ENCODE peak calls at places on chromosomes 16 and 17, in six cellular contexts. One of them, this sample, is unnamed.

GRCh38 chr17:29251969-29252866 is 5.6 kb downstream of the CRYBA1 start:
- DNase-seq in H1: no peak
- DNase-seq in GM12878: no peak
- DNase-seq in A549: peak; percentile 63
- DNase-seq in SK-N-SH: peak; percentile 32
- DNase-seq in endothelial cell of umbilical vein: peak; percentile 51
- DNase-seq in this sample: peak; percentile 71

GRCh38 chr16:939941-940340 is 30.8 kb downstream of the LMF1 start:
- DNase-seq in H1: no peak
- DNase-seq in GM12878: no peak
- DNase-seq in A549: no peak
- DNase-seq in SK-N-SH: no peak
- DNase-seq in endothelial cell of umbilical vein: no peak
- DNase-seq in this sample: no peak

GRCh38 chr17:83142619-83143018 is 63.2 kb downstream of the METRNL start:
- DNase-seq in H1: no peak
- DNase-seq in GM12878: no peak
- DNase-seq in A549: no peak
- DNase-seq in SK-N-SH: peak; percentile 28
- DNase-seq in endothelial cell of umbilical vein: no peak
- DNase-seq in this sample: no peak

GRCh38 chr16:75193730-75194444 is 13.1 kb downstream of the CTRB2 start:
- DNase-seq in H1: no peak
- DNase-seq in GM12878: no peak
- DNase-seq in A549: no peak
- DNase-seq in SK-N-SH: no peak
- DNase-seq in endothelial cell of umbilical vein: no peak
- DNase-seq in this sample: no peak

GRCh38 chr16:57814896-57815295 is 12.6 kb upstream of the KIFC3 start:
- DNase-seq in H1: no peak
- DNase-seq in GM12878: no peak
- DNase-seq in A549: no peak
- DNase-seq in SK-N-SH: no peak
- DNase-seq in endothelial cell of umbilical vein: no peak
- DNase-seq in this sample: no peak

GRCh38 chr17:79074650-79075432 is at the start of gene ENGASE:
- DNase-seq in H1: peak; percentile 91
- DNase-seq in GM12878: peak; percentile 47
- DNase-seq in A549: peak; percentile 98
- DNase-seq in SK-N-SH: peak; percentile 100
- DNase-seq in endothelial cell of umbilical vein: peak; percentile 90
- DNase-seq in this sample: peak; percentile 93

GRCh38 chr17:17994770-17995169 is 22.1 kb downstream of the DRC3 start:
- DNase-seq in H1: no peak
- DNase-seq in GM12878: no peak
- DNase-seq in A549: no peak
- DNase-seq in SK-N-SH: no peak
- DNase-seq in endothelial cell of umbilical vein: no peak
- DNase-seq in this sample: no peak

GRCh38 chr17:30188211-30188939 is 47.1 kb downstream of the SLC6A4 start:
- DNase-seq in H1: no peak
- DNase-seq in GM12878: no peak
- DNase-seq in A549: no peak
- DNase-seq in SK-N-SH: no peak
- DNase-seq in endothelial cell of umbilical vein: no peak
- DNase-seq in this sample: no peak

GRCh38 chr16:21656795-21657768 is 4.7 kb upstream of the IGSF6 start:
- DNase-seq in H1: no peak
- DNase-seq in GM12878: peak; percentile 32
- DNase-seq in A549: peak; percentile 74
- DNase-seq in SK-N-SH: peak; percentile 72
- DNase-seq in endothelial cell of umbilical vein: peak; percentile 63
- DNase-seq in this sample: peak; percentile 68

GRCh38 chr17:41664587-41665565 is 23.8 kb upstream of the EIF1 start:
- DNase-seq in H1: no peak
- DNase-seq in GM12878: no peak
- DNase-seq in A549: no peak
- DNase-seq in SK-N-SH: no peak
- DNase-seq in endothelial cell of umbilical vein: no peak
- DNase-seq in this sample: no peak

GRCh38 chr17:65678534-65678933 is 117.1 kb upstream of the AXIN2 start:
- DNase-seq in H1: no peak
- DNase-seq in GM12878: no peak
- DNase-seq in A549: no peak
- DNase-seq in SK-N-SH: no peak
- DNase-seq in endothelial cell of umbilical vein: no peak
- DNase-seq in this sample: no peak

GRCh38 chr16:65283238-65283651 is 161.4 kb upstream of the CDH11 start:
- DNase-seq in H1: no peak
- DNase-seq in GM12878: no peak
- DNase-seq in A549: no peak
- DNase-seq in SK-N-SH: peak; percentile 71
- DNase-seq in endothelial cell of umbilical vein: peak; percentile 44
- DNase-seq in this sample: no peak

GRCh38 chr16:65828296-65828695 is 538.2 kb upstream of the CDH5 start:
- DNase-seq in H1: no peak
- DNase-seq in GM12878: no peak
- DNase-seq in A549: no peak
- DNase-seq in SK-N-SH: no peak
- DNase-seq in endothelial cell of umbilical vein: no peak
- DNase-seq in this sample: no peak

GRCh38 chr17:14304222-14304844 is 3.5 kb downstream of the HS3ST3B1 start:
- DNase-seq in H1: peak; percentile 39
- DNase-seq in GM12878: no peak
- DNase-seq in A549: no peak
- DNase-seq in SK-N-SH: no peak
- DNase-seq in endothelial cell of umbilical vein: no peak
- DNase-seq in this sample: no peak

GRCh38 chr17:7853693-7854043 is 1.2 kb upstream of the TMEM88 start:
- DNase-seq in H1: peak; percentile 63
- DNase-seq in GM12878: no peak
- DNase-seq in A549: no peak
- DNase-seq in SK-N-SH: no peak
- DNase-seq in endothelial cell of umbilical vein: no peak
- DNase-seq in this sample: no peak

GRCh38 chr17:45976391-45976754 is 22.7 kb upstream of the STH start:
- DNase-seq in H1: no peak
- DNase-seq in GM12878: no peak
- DNase-seq in A549: no peak
- DNase-seq in SK-N-SH: no peak
- DNase-seq in endothelial cell of umbilical vein: no peak
- DNase-seq in this sample: no peak

GRCh38 chr17:45977506-45977824 is 21.6 kb upstream of the STH start:
- DNase-seq in H1: no peak
- DNase-seq in GM12878: no peak
- DNase-seq in A549: no peak
- DNase-seq in SK-N-SH: no peak
- DNase-seq in endothelial cell of umbilical vein: no peak
- DNase-seq in this sample: no peak

GRCh38 chr17:45975640-45976295 is 23.3 kb upstream of the STH start:
- DNase-seq in H1: no peak
- DNase-seq in GM12878: no peak
- DNase-seq in A549: no peak
- DNase-seq in SK-N-SH: no peak
- DNase-seq in endothelial cell of umbilical vein: no peak
- DNase-seq in this sample: no peak

GRCh38 chr17:45977976-45978626 is 20.9 kb upstream of the STH start:
- DNase-seq in H1: no peak
- DNase-seq in GM12878: no peak
- DNase-seq in A549: no peak
- DNase-seq in SK-N-SH: no peak
- DNase-seq in endothelial cell of umbilical vein: no peak
- DNase-seq in this sample: no peak

DNA sequence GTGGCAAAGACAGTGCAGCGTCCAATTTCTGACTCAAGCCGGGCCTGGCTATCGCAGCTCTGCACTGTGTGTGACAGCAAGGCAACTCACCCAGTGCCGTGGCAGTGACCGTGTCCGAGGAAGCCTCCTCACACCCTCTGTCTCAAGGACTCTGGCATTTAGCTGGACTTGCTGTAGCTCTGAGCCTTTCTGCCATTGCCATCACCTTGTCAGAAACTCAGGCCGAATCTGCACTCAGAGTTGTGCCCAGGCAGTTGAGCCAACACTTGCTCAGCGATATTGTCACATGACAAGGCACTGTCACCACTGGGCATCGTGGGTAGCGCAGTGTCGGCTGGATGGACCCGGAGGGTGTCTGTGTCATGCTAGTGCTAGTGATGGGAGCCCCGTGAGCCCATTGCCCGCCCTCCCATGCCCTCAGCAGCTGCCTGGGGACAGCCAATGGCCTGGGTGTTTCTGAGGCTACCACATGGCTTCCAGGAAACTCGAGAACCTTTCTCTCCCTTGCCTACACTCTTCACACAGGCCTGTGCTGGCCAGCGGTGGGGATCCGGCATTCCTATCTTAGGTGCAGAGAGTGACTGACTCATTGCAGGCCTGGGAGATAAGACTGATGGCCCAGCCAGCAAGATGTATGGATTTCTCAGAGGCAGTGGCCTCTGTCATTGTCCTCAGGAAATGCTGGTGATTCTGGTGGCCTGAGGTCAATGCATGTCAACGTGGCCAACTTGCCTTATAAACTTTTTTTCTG is 22.1 kb upstream of the STH start:
- DNase-seq in H1: no peak
- DNase-seq in GM12878: no peak
- DNase-seq in A549: no peak
- DNase-seq in SK-N-SH: no peak
- DNase-seq in endothelial cell of umbilical vein: no peak
- DNase-seq in this sample: no peak
- TF ChIP-seq MAX in H1: no peak
- TF ChIP-seq MAX in GM12878: no peak
- TF ChIP-seq MAX in A549: no peak
- TF ChIP-seq MAX in SK-N-SH: no peak
- TF ChIP-seq MAX in endothelial cell of umbilical vein: no peak
- TF ChIP-seq MAX in this sample: no peak

GRCh38 chr16:87185313-87185712 is 131.9 kb downstream of the C16orf95 start:
- DNase-seq in H1: no peak
- DNase-seq in GM12878: no peak
- DNase-seq in A549: no peak
- DNase-seq in SK-N-SH: no peak
- DNase-seq in endothelial cell of umbilical vein: no peak
- DNase-seq in this sample: no peak
- TF ChIP-seq CTCF in H1: no peak
- TF ChIP-seq CTCF in GM12878: no peak
- TF ChIP-seq CTCF in A549: no peak
- TF ChIP-seq CTCF in SK-N-SH: no peak
- TF ChIP-seq CTCF in endothelial cell of umbilical vein: no peak
- TF ChIP-seq CTCF in this sample: no peak

DNA sequence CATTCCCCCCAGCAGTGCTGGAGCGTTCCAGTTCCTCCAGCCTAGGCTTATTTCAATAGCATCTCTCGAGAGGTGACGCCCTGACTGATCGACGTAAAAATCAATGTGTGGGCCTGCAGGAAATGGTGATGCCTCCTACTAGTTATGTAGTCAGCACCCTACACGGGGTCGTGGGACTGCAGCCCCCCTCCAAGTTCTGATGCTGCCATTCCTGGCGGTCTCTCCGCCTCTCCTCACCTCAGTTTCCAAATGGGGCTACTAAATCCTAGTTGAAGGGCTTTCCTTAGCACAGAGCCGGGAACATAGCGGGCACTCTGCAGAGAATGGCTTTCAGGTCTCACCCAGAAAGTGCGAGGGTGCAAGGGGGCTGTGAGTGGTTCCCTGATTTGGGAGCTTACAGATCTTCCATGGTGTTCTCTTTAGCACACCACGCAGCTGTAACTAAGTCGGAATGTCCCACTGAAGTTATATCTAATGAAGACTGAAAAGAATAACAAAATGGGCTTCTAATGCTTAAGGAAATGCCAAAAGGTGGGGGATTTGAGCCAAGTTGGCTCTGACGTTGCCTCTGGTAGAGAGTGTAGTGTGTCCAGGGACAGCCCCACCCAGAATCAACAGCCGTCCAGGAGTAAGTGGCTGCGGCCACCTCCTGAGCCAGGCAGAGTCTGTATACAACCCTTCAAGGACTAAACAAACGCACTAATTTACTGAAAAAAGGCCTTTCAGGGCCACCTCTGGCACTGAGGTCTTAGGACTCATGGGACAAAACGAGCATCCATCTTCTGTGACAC is 299.7 kb upstream of the FOXF1 start:
- DNase-seq in H1: no peak
- DNase-seq in GM12878: no peak
- DNase-seq in A549: no peak
- DNase-seq in SK-N-SH: no peak
- DNase-seq in endothelial cell of umbilical vein: no peak
- DNase-seq in this sample: no peak
- TF ChIP-seq MAX in H1: no peak
- TF ChIP-seq MAX in GM12878: no peak
- TF ChIP-seq MAX in A549: no peak
- TF ChIP-seq MAX in SK-N-SH: no peak
- TF ChIP-seq MAX in endothelial cell of umbilical vein: no peak
- TF ChIP-seq MAX in this sample: no peak

GRCh38 chr17:57735707-57736106 is 9.4 kb downstream of the CCDC182 start:
- DNase-seq in H1: no peak
- DNase-seq in GM12878: no peak
- DNase-seq in A549: peak; percentile 70
- DNase-seq in SK-N-SH: peak; percentile 60
- DNase-seq in endothelial cell of umbilical vein: no peak
- DNase-seq in this sample: peak; percentile 34

GRCh38 chr17:57737450-57737849 is 7.6 kb downstream of the CCDC182 start:
- DNase-seq in H1: no peak
- DNase-seq in GM12878: no peak
- DNase-seq in A549: no peak
- DNase-seq in SK-N-SH: no peak
- DNase-seq in endothelial cell of umbilical vein: no peak
- DNase-seq in this sample: no peak

GRCh38 chr17:57735230-57735629 is 9.9 kb downstream of the CCDC182 start:
- DNase-seq in H1: no peak
- DNase-seq in GM12878: no peak
- DNase-seq in A549: no peak
- DNase-seq in SK-N-SH: no peak
- DNase-seq in endothelial cell of umbilical vein: no peak
- DNase-seq in this sample: no peak

GRCh38 chr17:57740225-57740528 is 4.9 kb downstream of the CCDC182 start:
- DNase-seq in H1: no peak
- DNase-seq in GM12878: no peak
- DNase-seq in A549: no peak
- DNase-seq in SK-N-SH: no peak
- DNase-seq in endothelial cell of umbilical vein: no peak
- DNase-seq in this sample: no peak

DNA sequence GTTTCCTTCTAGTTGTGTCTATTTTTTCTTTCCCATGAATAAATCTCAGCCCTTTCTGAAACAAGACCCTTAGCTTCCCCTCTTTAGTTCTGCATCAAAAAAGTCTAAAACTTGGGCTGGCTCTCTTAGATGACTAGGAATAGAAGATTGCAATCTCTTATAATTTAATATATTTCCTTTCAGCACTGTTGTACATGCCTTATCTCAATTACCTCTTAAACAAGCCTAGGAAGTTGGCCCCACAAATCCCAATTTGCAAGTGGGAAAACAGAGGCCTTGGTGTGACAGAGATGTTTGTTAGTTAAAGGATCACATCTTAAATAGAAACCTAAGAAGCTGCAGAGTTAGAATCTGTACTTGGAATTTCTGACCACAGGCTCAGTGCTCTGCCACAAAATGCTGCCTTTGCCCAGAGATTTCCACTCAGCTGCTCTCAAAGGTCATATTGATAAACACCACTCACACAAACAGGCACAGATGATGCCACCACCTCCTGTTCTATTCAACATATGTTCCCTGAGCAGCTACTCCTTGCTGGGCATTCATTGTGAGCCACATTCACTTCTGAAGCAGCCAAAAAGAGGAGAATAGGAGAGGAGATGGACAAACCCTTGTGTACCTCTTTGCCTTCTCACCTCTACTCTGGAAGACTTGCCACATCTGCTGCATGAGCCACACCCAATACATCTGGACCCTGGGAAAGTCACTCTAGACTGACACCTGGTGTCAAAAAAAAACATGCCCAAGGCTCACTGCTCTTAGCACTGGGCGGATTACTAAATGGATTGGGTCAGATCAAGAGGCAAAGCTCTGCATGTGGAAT is 5.5 kb downstream of the CCDC182 start:
- DNase-seq in H1: no peak
- DNase-seq in GM12878: no peak
- DNase-seq in A549: peak; percentile 54
- DNase-seq in SK-N-SH: peak; percentile 76
- DNase-seq in endothelial cell of umbilical vein: no peak
- DNase-seq in this sample: peak; percentile 43
- TF ChIP-seq CTCF in H1: peak; percentile 3
- TF ChIP-seq CTCF in GM12878: peak; percentile 63
- TF ChIP-seq CTCF in A549: peak; percentile 63
- TF ChIP-seq CTCF in SK-N-SH: peak; percentile 45
- TF ChIP-seq CTCF in endothelial cell of umbilical vein: peak; percentile 5
- TF ChIP-seq CTCF in this sample: peak; percentile 51

This sample was measured in NB4.